ENCODE peak calls at places on chromosomes 2 and 18, in eight cellular contexts. T, H, Y, S, Z, B, R and U are unnamed samples.

GRCh38 chr2:47152803-47153202 is 2.3 kb downstream of the STPG4 start:
- DNase-seq in B (no peak), Y (no peak), R (no peak), S (no peak), H (no peak), T (no peak), Z (no peak), U (no peak)

GRCh38 chr2:149200109-149200520 is 130.3 kb upstream of the LYPD6 start:
- DNase-seq in H (peak; percentile 61), T (no peak), Y (no peak), S (no peak), B (no peak), R (no peak), Z (no peak), U (no peak)

GRCh38 chr18:35933982-35934381 is 38.5 kb upstream of the RMP24 start:
- DNase-seq in R (no peak), S (no peak), Z (no peak), B (no peak), T (no peak), Y (no peak), H (no peak), U (no peak)

GRCh38 chr2:16608661-16609643 is 56.7 kb downstream of the CYRIA start:
- DNase-seq in T (no peak), S (peak; percentile 82), B (peak; percentile 68), R (peak; percentile 92), Z (peak; percentile 6), H (peak; percentile 73), Y (peak; percentile 86), U (peak; percentile 24)

GRCh38 chr2:74872310-74872923 is 38.5 kb downstream of the HK2 start:
- DNase-seq in Y (no peak), Z (no peak), B (peak; percentile 39), R (no peak), H (peak; percentile 21), S (no peak), T (no peak), U (no peak)

GRCh38 chr2:194867328-194867727 is 789.7 kb upstream of the SLC39A10 start:
- DNase-seq in Y (no peak), T (no peak), S (peak; percentile 27), R (no peak), B (no peak), Z (no peak), H (no peak), U (no peak)

GRCh38 chr2:34261701-34262100 is 662.6 kb upstream of the FAM98A start:
- DNase-seq in T (no peak), S (no peak), H (no peak), B (no peak), Z (no peak), R (no peak), Y (no peak), U (no peak)

GRCh38 chr18:48539406-48540328 is 836 bp downstream of the CTIF start:
- DNase-seq in S (peak; percentile 65), Z (no peak), H (peak; percentile 45), R (peak; percentile 50), B (peak; percentile 59), T (no peak), Y (peak; percentile 34), U (no peak)

GRCh38 chr2:54716375-54716774 is 7.1 kb upstream of the EML6 start:
- DNase-seq in R (no peak), B (no peak), Z (no peak), S (no peak), H (no peak), Y (no peak), T (no peak), U (no peak)

GRCh38 chr18:48877941-48878340 is 72.8 kb downstream of the SMAD7 start:
- DNase-seq in B (no peak), T (peak; percentile 41), Y (no peak), H (no peak), S (peak; percentile 47), R (no peak), Z (no peak), U (no peak)

GRCh38 chr2:166831930-166832329 is 56.4 kb upstream of the XIRP2 start:
- DNase-seq in R (no peak), Y (no peak), S (no peak), Z (no peak), T (no peak), B (peak; percentile 7), H (no peak), U (no peak)

GRCh38 chr2:239917128-239917956 is 107.8 kb downstream of the NDUFA10 start:
- DNase-seq in B (no peak), Y (no peak), S (no peak), T (no peak), R (no peak), H (no peak), Z (no peak), U (no peak)

GRCh38 chr2:9258953-9259399 is 52.4 kb downstream of the ASAP2 start:
- DNase-seq in Z (no peak), Y (peak; percentile 74), R (no peak), T (no peak), H (no peak), S (peak; percentile 66), B (no peak), U (no peak)

GRCh38 chr2:237149425-237149824 is 63.7 kb downstream of the COPS8 start:
- DNase-seq in Y (no peak), S (no peak), H (peak; percentile 65), R (no peak), Z (no peak), B (peak; percentile 44), T (no peak), U (no peak)

DNA sequence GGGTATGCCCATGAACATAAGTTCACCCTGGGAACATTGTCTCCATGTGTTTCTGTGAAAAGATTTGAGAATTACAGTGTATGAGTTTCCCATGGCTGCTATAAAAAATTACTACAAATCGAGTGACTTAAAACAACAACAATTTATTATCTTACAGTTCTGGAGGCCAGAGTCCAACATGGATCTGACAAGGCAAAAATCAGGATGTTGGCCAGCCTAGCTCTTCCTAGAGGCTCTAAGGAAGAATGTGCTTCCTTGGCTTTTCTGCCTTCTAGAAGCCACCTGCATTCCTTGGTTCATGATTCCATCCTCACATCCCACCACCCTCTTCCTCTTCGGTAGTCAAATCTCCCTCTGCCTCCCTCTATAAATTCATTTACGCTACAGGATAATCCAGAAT is 38.6 kb downstream of the FAM124B start:
- DNase-seq in S (no peak), R (no peak), T (no peak), H (no peak), Y (no peak), Z (no peak), B (no peak), U (no peak)
- TF ChIP-seq CTCF in S (peak; percentile 2), R (no peak), T (no peak), H (no peak), Y (no peak), Z (no peak), B (no peak), U (no peak)

GRCh38 chr2:19048593-19049264 is 309.7 kb downstream of the OSR1 start:
- DNase-seq in Z (no peak), R (no peak), H (no peak), Y (peak; percentile 29), B (peak; percentile 65), T (no peak), S (peak; percentile 29), U (no peak)
- TF ChIP-seq CTCF in Z (no peak), R (no peak), H (no peak), Y (no peak), B (no peak), T (no peak), S (no peak), U (no peak)

GRCh38 chr18:79797518-79798345 is at the start of gene KCNG2:
- DNase-seq in H (no peak), S (no peak), Z (no peak), B (no peak), Y (no peak), R (peak; percentile 71), T (peak; percentile 83), U (no peak)
- TF ChIP-seq CTCF in H (no peak), S (peak; percentile 8), Z (peak; percentile 2), B (peak; percentile 34), Y (no peak), R (no peak), T (peak; percentile 51), U (no peak)

DNA sequence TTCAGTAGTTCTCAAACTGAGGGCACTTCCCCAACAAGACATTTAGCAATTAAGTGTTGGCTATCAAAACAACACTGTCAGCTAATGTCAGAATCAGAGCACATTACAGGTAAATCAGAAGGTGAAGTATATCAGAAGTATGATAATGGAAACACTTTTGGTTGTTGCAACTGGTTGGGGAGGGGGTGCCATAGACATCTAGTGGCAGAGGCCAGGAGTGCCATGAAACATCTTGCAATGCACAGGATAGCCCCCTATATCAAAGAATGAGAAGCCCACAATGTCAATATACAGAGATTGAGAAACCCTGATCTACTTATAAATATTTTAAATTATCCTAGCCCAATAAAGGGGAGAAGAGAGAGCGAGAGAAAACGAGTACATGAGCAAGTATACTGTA is 4.9 kb upstream of the XPO1 start:
- DNase-seq in H (no peak), T (no peak), B (no peak), S (no peak), Y (no peak), Z (no peak), R (no peak), U (no peak)
- TF ChIP-seq CTCF in H (no peak), T (peak; percentile 23), B (no peak), S (no peak), Y (no peak), Z (no peak), R (no peak), U (no peak)

GRCh38 chr2:106886916-106887758 is 1.2 kb upstream of the ST6GAL2 start:
- DNase-seq in T (peak; percentile 97), Y (peak; percentile 30), Z (no peak), H (no peak), S (peak; percentile 41), R (peak; percentile 53), B (no peak), U (no peak)

GRCh38 chr2:106878206-106878605 is 7.8 kb downstream of the ST6GAL2 start:
- DNase-seq in R (no peak), Y (no peak), B (no peak), Z (no peak), H (no peak), S (no peak), T (no peak), U (no peak)

GRCh38 chr2:106885981-106886915 is at the start of gene ST6GAL2:
- DNase-seq in R (peak; percentile 52), Y (no peak), Z (no peak), B (no peak), H (no peak), T (peak; percentile 94), S (peak; percentile 37), U (no peak)

GRCh38 chr2:106885326-106885725 is 641 bp downstream of the ST6GAL2 start:
- DNase-seq in S (peak; percentile 41), Z (no peak), T (no peak), B (no peak), Y (no peak), R (no peak), H (no peak), U (no peak)

DNA sequence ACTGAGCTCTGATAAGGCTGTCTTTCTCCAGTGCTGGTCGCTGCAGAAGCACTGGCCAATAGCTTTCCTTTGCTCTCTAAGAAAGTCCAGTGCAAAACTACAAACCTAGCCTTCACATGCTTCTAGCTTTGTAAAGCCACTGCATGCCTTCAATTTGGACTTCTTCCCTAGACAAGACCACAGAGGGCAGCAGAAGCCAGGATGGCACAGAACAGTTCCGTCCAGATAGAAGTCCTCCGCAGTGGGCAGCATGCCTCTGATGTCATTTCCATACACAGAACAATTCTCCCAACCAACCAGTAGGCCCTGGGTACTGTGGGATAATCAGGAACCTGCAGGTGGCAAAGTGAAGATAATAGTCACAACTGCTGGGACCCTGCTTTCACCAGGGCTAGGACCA is 3.3 kb downstream of the ST6GAL2 start:
- DNase-seq in Z (no peak), B (no peak), H (no peak), S (no peak), T (no peak), R (no peak), Y (no peak), U (no peak)
- TF ChIP-seq CTCF in Z (no peak), B (no peak), H (no peak), S (no peak), T (peak; percentile 75), R (no peak), Y (peak; percentile 14), U (no peak)